ENCODE peak calls at places on chromosomes 1 and 21, in eight cellular contexts. U is heart left ventricle, O is erythroblast, M is neural crest cell, X is lower leg skin, F is Right ventricle myocardium superior, Q is EH, J is progenitor cell of endocrine pancreas. B is an unnamed sample.

GRCh38 chr1:72282271-72282656 is at the start of gene NEGR1:
- DNase-seq in F (peak), X (peak), J (peak), O (no peak), M (peak), Q (peak), U (peak), B (no peak)

GRCh38 chr1:41783189-41783639 is 135.5 kb downstream of the HIVEP3 start:
- DNase-seq in O (no peak), U (no peak), Q (peak), F (no peak), X (no peak), J (no peak), M (no peak), B (peak)

GRCh38 chr1:12627308-12627707 is 9.3 kb upstream of the DHRS3 start:
- DNase-seq in Q (no peak), U (no peak), J (no peak), O (no peak), F (no peak), M (no peak), X (no peak), B (no peak)

GRCh38 chr1:48725331-48725730 is 51.4 kb downstream of the BEND5 start:
- DNase-seq in M (no peak), Q (no peak), X (no peak), J (no peak), F (no peak), U (no peak), O (no peak), B (no peak)

GRCh38 chr1:25128168-25128621 is 104.1 kb downstream of the SYF2 start:
- DNase-seq in U (no peak), M (no peak), X (no peak), J (no peak), O (no peak), Q (peak), F (no peak), B (no peak)

GRCh38 chr1:46611691-46612221 is 4.9 kb downstream of the MOB3C start:
- DNase-seq in X (no peak), F (no peak), U (no peak), J (no peak), Q (peak), O (peak), M (no peak), B (no peak)

GRCh38 chr21:24727803-24728425 is 879.4 kb downstream of the MRPL39 start:
- DNase-seq in O (no peak), U (no peak), M (no peak), J (no peak), F (no peak), X (no peak), Q (no peak), B (no peak)

GRCh38 chr1:31885851-31886250 is 52.3 kb downstream of the PTP4A2 start:
- DNase-seq in X (no peak), U (no peak), Q (no peak), J (no peak), F (no peak), M (no peak), O (no peak), B (no peak)

GRCh38 chr21:42736646-42737350 is 83.4 kb downstream of the PDE9A start:
- DNase-seq in J (no peak), O (no peak), F (no peak), M (no peak), X (no peak), U (no peak), Q (no peak), B (no peak)

GRCh38 chr1:25699501-25700089 is 83.0 kb downstream of the MAN1C1 start:
- DNase-seq in U (peak), M (no peak), J (no peak), X (no peak), O (no peak), Q (no peak), F (peak), B (no peak)

GRCh38 chr1:14626869-14627607 is 28.6 kb downstream of the KAZN start:
- DNase-seq in M (no peak), J (no peak), X (no peak), F (peak), O (no peak), Q (no peak), U (no peak), B (no peak)

GRCh38 chr1:241376711-241377110 is 19.7 kb upstream of the RGS7 start:
- DNase-seq in M (no peak), X (no peak), O (no peak), U (no peak), Q (no peak), J (no peak), F (no peak), B (no peak)

GRCh38 chr1:180779584-180779983 is 133.1 kb upstream of the KIAA1614 start:
- DNase-seq in J (no peak), O (no peak), Q (no peak), X (no peak), F (no peak), U (no peak), M (no peak), B (no peak)

GRCh38 chr1:204842892-204843291 is 27.8 kb upstream of the NFASC start:
- DNase-seq in X (no peak), F (no peak), M (no peak), J (no peak), Q (peak), U (no peak), O (no peak), B (no peak)

GRCh38 chr1:67551375-67551774 is 121.2 kb upstream of the SERBP1 start:
- DNase-seq in U (no peak), Q (no peak), F (no peak), O (no peak), J (no peak), X (no peak), M (no peak), B (no peak)

B was measured in COLO829.